ENCODE peak calls at places on chromosome 10, in five cellular contexts. One of them, this sample, is unnamed.

GRCh38 chr10:119178371-119179119 is at the start of gene PRDX3:
- DNase-seq in A549: peak; percentile 92
- DNase-seq in HepG2: peak; percentile 85
- DNase-seq in tibial nerve: peak; percentile 90
- DNase-seq in sigmoid colon: peak; percentile 96
- DNase-seq in this sample: peak; percentile 95

GRCh38 chr10:95742529-95742884 is 13.5 kb upstream of the ENTPD1 start:
- DNase-seq in tibial nerve: peak; percentile 16
- DNase-seq in A549: peak; percentile 37
- DNase-seq in sigmoid colon: no peak
- DNase-seq in HepG2: peak; percentile 87
- DNase-seq in this sample: peak; percentile 52

GRCh38 chr10:29586509-29586908 is 48.3 kb downstream of the SVIL start:
- DNase-seq in A549: no peak
- DNase-seq in sigmoid colon: no peak
- DNase-seq in HepG2: no peak
- DNase-seq in tibial nerve: no peak
- DNase-seq in this sample: no peak

GRCh38 chr10:79285315-79286185 is 61.7 kb upstream of the PPIF start:
- DNase-seq in sigmoid colon: no peak
- DNase-seq in A549: no peak
- DNase-seq in tibial nerve: no peak
- DNase-seq in HepG2: no peak
- DNase-seq in this sample: no peak

GRCh38 chr10:127148066-127148932 is 48.1 kb downstream of the INSYN2A start:
- DNase-seq in sigmoid colon: no peak
- DNase-seq in tibial nerve: no peak
- DNase-seq in A549: peak; percentile 72
- DNase-seq in HepG2: no peak
- DNase-seq in this sample: no peak

GRCh38 chr10:73859441-73860049 is 14.8 kb downstream of the CAMK2G start:
- DNase-seq in sigmoid colon: peak; percentile 61
- DNase-seq in tibial nerve: no peak
- DNase-seq in HepG2: no peak
- DNase-seq in A549: no peak
- DNase-seq in this sample: peak; percentile 34

GRCh38 chr10:107971973-107972372 is 807.5 kb upstream of the SORCS1 start:
- DNase-seq in sigmoid colon: no peak
- DNase-seq in tibial nerve: no peak
- DNase-seq in HepG2: no peak
- DNase-seq in A549: peak; percentile 2
- DNase-seq in this sample: no peak

GRCh38 chr10:49743464-49744075 is 18.6 kb downstream of the OGDHL start:
- DNase-seq in tibial nerve: no peak
- DNase-seq in sigmoid colon: no peak
- DNase-seq in HepG2: no peak
- DNase-seq in A549: no peak
- DNase-seq in this sample: no peak

GRCh38 chr10:62638062-62638477 is 166.4 kb upstream of the ADO start:
- DNase-seq in HepG2: no peak
- DNase-seq in A549: no peak
- DNase-seq in sigmoid colon: no peak
- DNase-seq in tibial nerve: peak; percentile 24
- DNase-seq in this sample: no peak

GRCh38 chr10:72275351-72276012 is 1.8 kb downstream of the DDIT4 start:
- DNase-seq in HepG2: no peak
- DNase-seq in tibial nerve: no peak
- DNase-seq in A549: peak; percentile 45
- DNase-seq in sigmoid colon: no peak
- DNase-seq in this sample: peak; percentile 46

GRCh38 chr10:84333864-84334451 is 5.6 kb downstream of the CCSER2 start:
- DNase-seq in sigmoid colon: no peak
- DNase-seq in tibial nerve: no peak
- DNase-seq in A549: no peak
- DNase-seq in HepG2: no peak
- DNase-seq in this sample: no peak

GRCh38 chr10:83432296-83433045 is 706.8 kb upstream of the GHITM start:
- DNase-seq in A549: no peak
- DNase-seq in sigmoid colon: no peak
- DNase-seq in tibial nerve: no peak
- DNase-seq in HepG2: no peak
- DNase-seq in this sample: no peak

GRCh38 chr10:17022898-17023297 is 106.7 kb downstream of the CUBN start:
- DNase-seq in HepG2: no peak
- DNase-seq in A549: no peak
- DNase-seq in sigmoid colon: no peak
- DNase-seq in tibial nerve: no peak
- DNase-seq in this sample: no peak

GRCh38 chr10:5840314-5841307 is 27.4 kb upstream of the GDI2 start:
- DNase-seq in A549: no peak
- DNase-seq in sigmoid colon: no peak
- DNase-seq in tibial nerve: peak; percentile 10
- DNase-seq in HepG2: peak; percentile 73
- DNase-seq in this sample: peak; percentile 28

GRCh38 chr10:102421645-102422585 is 1.3 kb downstream of the FBXL15 start:
- DNase-seq in sigmoid colon: peak; percentile 73
- DNase-seq in HepG2: peak; percentile 28
- DNase-seq in A549: no peak
- DNase-seq in tibial nerve: no peak
- DNase-seq in this sample: peak; percentile 66

GRCh38 chr10:13437026-13437555 is 89.0 kb upstream of the SEPHS1 start:
- DNase-seq in HepG2: no peak
- DNase-seq in tibial nerve: no peak
- DNase-seq in A549: no peak
- DNase-seq in sigmoid colon: no peak
- DNase-seq in this sample: no peak

GRCh38 chr10:3542185-3542611 is 242.8 kb downstream of the KLF6 start:
- DNase-seq in sigmoid colon: no peak
- DNase-seq in A549: peak; percentile 19
- DNase-seq in tibial nerve: no peak
- DNase-seq in HepG2: no peak
- DNase-seq in this sample: no peak

GRCh38 chr10:28681345-28681763 is 4.0 kb downstream of the BAMBI start:
- DNase-seq in sigmoid colon: no peak
- DNase-seq in HepG2: no peak
- DNase-seq in tibial nerve: no peak
- DNase-seq in A549: no peak
- DNase-seq in this sample: no peak

GRCh38 chr10:33817647-33818046 is 483.2 kb upstream of the NRP1 start:
- DNase-seq in A549: no peak
- DNase-seq in tibial nerve: no peak
- DNase-seq in sigmoid colon: no peak
- DNase-seq in HepG2: no peak
- DNase-seq in this sample: no peak

GRCh38 chr10:60299961-60300883 is 89.5 kb downstream of the ANK3 start:
- DNase-seq in tibial nerve: no peak
- DNase-seq in A549: no peak
- DNase-seq in sigmoid colon: no peak
- DNase-seq in HepG2: no peak
- DNase-seq in this sample: no peak

GRCh38 chr10:65723525-65723924 is 1202.3 kb upstream of the LRRTM3 start:
- DNase-seq in tibial nerve: no peak
- DNase-seq in A549: no peak
- DNase-seq in HepG2: no peak
- DNase-seq in sigmoid colon: no peak
- DNase-seq in this sample: no peak

GRCh38 chr10:91345716-91346115 is 64.4 kb upstream of the HECTD2 start:
- DNase-seq in A549: no peak
- DNase-seq in HepG2: no peak
- DNase-seq in sigmoid colon: no peak
- DNase-seq in tibial nerve: no peak
- DNase-seq in this sample: no peak

GRCh38 chr10:94108200-94108599 is 114.5 kb downstream of the PLCE1 start:
- DNase-seq in HepG2: no peak
- DNase-seq in A549: peak; percentile 35
- DNase-seq in tibial nerve: no peak
- DNase-seq in sigmoid colon: no peak
- DNase-seq in this sample: no peak

GRCh38 chr10:102418612-102419560 is at the start of gene PSD:
- DNase-seq in HepG2: no peak
- DNase-seq in A549: no peak
- DNase-seq in tibial nerve: no peak
- DNase-seq in sigmoid colon: no peak
- DNase-seq in this sample: no peak

GRCh38 chr10:133516072-133516471 is 11.1 kb upstream of the CYP2E1 start:
- DNase-seq in tibial nerve: no peak
- DNase-seq in sigmoid colon: no peak
- DNase-seq in A549: no peak
- DNase-seq in HepG2: peak; percentile 4
- DNase-seq in this sample: no peak

GRCh38 chr10:110398419-110399162 is 93.9 kb upstream of the SMNDC1 start:
- DNase-seq in HepG2: peak; percentile 68
- DNase-seq in sigmoid colon: no peak
- DNase-seq in tibial nerve: no peak
- DNase-seq in A549: peak; percentile 99
- DNase-seq in this sample: peak; percentile 84

GRCh38 chr10:123998197-123999141 is 94.9 kb downstream of the CHST15 start:
- DNase-seq in HepG2: no peak
- DNase-seq in sigmoid colon: no peak
- DNase-seq in tibial nerve: no peak
- DNase-seq in A549: no peak
- DNase-seq in this sample: no peak
- H3K4me3 ChIP-seq in HepG2: no peak overlapping the region
- H3K4me3 ChIP-seq in sigmoid colon: no peak overlapping the region
- H3K4me3 ChIP-seq in tibial nerve: no peak overlapping the region
- H3K4me3 ChIP-seq in A549: no peak overlapping the region
- H3K4me3 ChIP-seq in this sample: no peak overlapping the region

GRCh38 chr10:113950268-113950667 is 93.4 kb upstream of the ADRB1 start:
- DNase-seq in A549: no peak
- DNase-seq in HepG2: no peak
- DNase-seq in sigmoid colon: no peak
- DNase-seq in tibial nerve: no peak
- DNase-seq in this sample: no peak
- TF ChIP-seq EP300 in A549: no peak
- TF ChIP-seq EP300 in HepG2: no peak
- TF ChIP-seq EP300 in sigmoid colon: no peak
- TF ChIP-seq EP300 in tibial nerve: no peak
- TF ChIP-seq EP300 in this sample: no peak

GRCh38 chr10:70430489-70431445 is 10.7 kb downstream of the NODAL start:
- DNase-seq in sigmoid colon: peak; percentile 92
- DNase-seq in tibial nerve: peak; percentile 79
- DNase-seq in A549: peak; percentile 11
- DNase-seq in HepG2: peak; percentile 80
- DNase-seq in this sample: peak; percentile 55
- TF ChIP-seq CTCF in sigmoid colon: no peak
- TF ChIP-seq CTCF in tibial nerve: peak; percentile 55
- TF ChIP-seq CTCF in A549: no peak
- TF ChIP-seq CTCF in HepG2: peak; percentile 80
- TF ChIP-seq CTCF in this sample: no peak

GRCh38 chr10:11824825-11825224 is 1.7 kb downstream of the PROSER2 start:
- DNase-seq in A549: no peak
- DNase-seq in HepG2: no peak
- DNase-seq in tibial nerve: no peak
- DNase-seq in sigmoid colon: no peak
- DNase-seq in this sample: no peak
- H3K4me3 ChIP-seq in A549: peak overlapping the region; percentile 99
- H3K4me3 ChIP-seq in HepG2: peak overlapping the region; percentile 90
- H3K4me3 ChIP-seq in tibial nerve: peak overlapping the region; percentile 74
- H3K4me3 ChIP-seq in sigmoid colon: no peak overlapping the region
- H3K4me3 ChIP-seq in this sample: no peak overlapping the region

DNA sequence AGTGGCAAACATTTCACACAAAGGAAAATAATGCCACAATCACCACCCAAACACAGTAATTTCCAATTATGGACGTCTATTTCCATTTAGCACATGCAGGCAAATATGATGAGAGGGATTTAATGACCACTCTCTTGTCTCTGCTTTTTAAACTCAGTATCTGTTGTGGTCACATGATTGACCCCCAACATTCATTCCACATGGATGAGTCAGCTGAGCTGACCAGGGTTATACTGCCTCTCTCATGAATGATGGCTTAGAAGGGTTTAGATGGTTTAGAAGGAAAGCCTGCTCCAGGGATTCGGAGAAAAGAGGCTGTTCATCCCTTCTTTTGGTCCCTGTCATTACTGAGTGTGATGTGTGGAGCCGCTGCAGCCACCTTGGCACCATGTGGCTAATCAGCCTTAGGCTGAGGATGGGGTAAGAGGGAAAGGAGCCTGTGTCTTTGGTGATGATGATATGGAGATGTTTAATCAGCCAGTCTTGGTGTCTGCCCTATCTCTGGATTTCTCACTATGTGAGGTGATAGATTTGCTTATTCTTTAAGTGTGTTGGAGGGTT is 38.2 kb upstream of the JAKMIP3 start:
- DNase-seq in HepG2: peak; percentile 6
- DNase-seq in A549: no peak
- DNase-seq in tibial nerve: no peak
- DNase-seq in sigmoid colon: no peak
- DNase-seq in this sample: no peak
- TF ChIP-seq EP300 in HepG2: no peak
- TF ChIP-seq EP300 in A549: no peak
- TF ChIP-seq EP300 in tibial nerve: no peak
- TF ChIP-seq EP300 in sigmoid colon: no peak
- TF ChIP-seq EP300 in this sample: no peak

GRCh38 chr10:123236122-123236521 is 81.9 kb downstream of the BUB3 start:
- DNase-seq in sigmoid colon: no peak
- DNase-seq in tibial nerve: no peak
- DNase-seq in A549: no peak
- DNase-seq in HepG2: peak; percentile 9
- DNase-seq in this sample: no peak
- TF ChIP-seq CTCF in sigmoid colon: no peak
- TF ChIP-seq CTCF in tibial nerve: no peak
- TF ChIP-seq CTCF in A549: no peak
- TF ChIP-seq CTCF in HepG2: peak; percentile 29
- TF ChIP-seq CTCF in this sample: no peak

GRCh38 chr10:122085423-122085911 is 96.5 kb downstream of the TACC2 start:
- DNase-seq in A549: no peak
- DNase-seq in sigmoid colon: no peak
- DNase-seq in tibial nerve: no peak
- DNase-seq in HepG2: no peak
- DNase-seq in this sample: no peak
- H3K4me3 ChIP-seq in A549: no peak overlapping the region
- H3K4me3 ChIP-seq in sigmoid colon: no peak overlapping the region
- H3K4me3 ChIP-seq in tibial nerve: no peak overlapping the region
- H3K4me3 ChIP-seq in HepG2: no peak overlapping the region
- H3K4me3 ChIP-seq in this sample: no peak overlapping the region